ENCODE peak calls at places on chromosome 13, in ten cellular contexts. U, M, D, Q, S, I, O, Y, A and K are unnamed samples.

GRCh38 chr13:59834801-59835200 is 328.9 kb downstream of the DIAPH3 start:
- DNase-seq in U (peak; percentile 81), M (no peak), D (peak; percentile 16), Q (peak; percentile 17), S (peak; percentile 49), I (no peak), O (no peak), Y (no peak), A (no peak), K (peak; percentile 23)

GRCh38 chr13:46648166-46648607 is 95.2 kb downstream of the LRCH1 start:
- DNase-seq in U (peak; percentile 55), M (peak; percentile 26), D (peak; percentile 20), Q (no peak), S (peak; percentile 60), I (no peak), O (no peak), Y (no peak), A (no peak), K (peak; percentile 40)

GRCh38 chr13:92739306-92739818 is 487.2 kb upstream of the GPC6 start:
- DNase-seq in U (no peak), M (no peak), D (no peak), Q (no peak), S (peak; percentile 5), I (no peak), O (no peak), Y (no peak), A (no peak), K (peak; percentile 63)

GRCh38 chr13:44331912-44332840 is 41.4 kb upstream of the SERP2 start:
- DNase-seq in U (peak; percentile 77), M (peak; percentile 56), D (no peak), Q (peak; percentile 97), S (peak; percentile 84), I (no peak), O (peak; percentile 96), Y (peak; percentile 55), A (peak; percentile 87), K (peak; percentile 76)

GRCh38 chr13:59099182-59099950 is 1064.4 kb downstream of the DIAPH3 start:
- DNase-seq in U (no peak), M (no peak), D (no peak), Q (no peak), S (peak; percentile 69), I (no peak), O (no peak), Y (no peak), A (no peak), K (no peak)

GRCh38 chr13:48155850-48156249 is 60.9 kb upstream of the MED4 start:
- DNase-seq in U (peak; percentile 45), M (no peak), D (peak; percentile 100), Q (peak; percentile 69), S (peak; percentile 33), I (peak; percentile 51), O (no peak), Y (no peak), A (no peak), K (peak; percentile 3)

GRCh38 chr13:44872751-44873150 is 116.5 kb downstream of the NUFIP1 start:
- DNase-seq in U (no peak), M (no peak), D (no peak), Q (peak; percentile 22), S (no peak), I (no peak), O (no peak), Y (no peak), A (peak; percentile 28), K (no peak)

GRCh38 chr13:31919241-31919640 is 112.3 kb upstream of the FRY start:
- DNase-seq in U (no peak), M (no peak), D (no peak), Q (no peak), S (no peak), I (no peak), O (no peak), Y (no peak), A (no peak), K (no peak)

GRCh38 chr13:53460776-53461175 is 432.2 kb downstream of the OLFM4 start:
- DNase-seq in U (no peak), M (no peak), D (no peak), Q (no peak), S (no peak), I (no peak), O (no peak), Y (no peak), A (no peak), K (no peak)

GRCh38 chr13:61275740-61276139 is 139.9 kb downstream of the PCDH20 start:
- DNase-seq in U (no peak), M (no peak), D (no peak), Q (no peak), S (no peak), I (no peak), O (no peak), Y (no peak), A (no peak), K (no peak)

GRCh38 chr13:18948012-18948663 is 233.5 kb downstream of the TUBA3C start:
- DNase-seq in U (no peak), M (no peak), D (no peak), Q (no peak), S (no peak), I (no peak), O (no peak), Y (no peak), A (no peak), K (no peak)

GRCh38 chr13:45068036-45069001 is 52.0 kb upstream of the GTF2F2 start:
- DNase-seq in U (no peak), M (no peak), D (no peak), Q (no peak), S (no peak), I (peak; percentile 76), O (no peak), Y (no peak), A (peak; percentile 9), K (no peak)

GRCh38 chr13:57632276-57633140 is 964 bp downstream of the PCDH17 start:
- DNase-seq in U (no peak), M (peak; percentile 47), D (no peak), Q (peak; percentile 12), S (no peak), I (no peak), O (no peak), Y (peak; percentile 12), A (peak; percentile 56), K (no peak)

GRCh38 chr13:46575321-46575721 is 22.4 kb downstream of the LRCH1 start:
- DNase-seq in U (peak; percentile 25), M (peak; percentile 37), D (no peak), Q (peak; percentile 70), S (peak; percentile 89), I (no peak), O (no peak), Y (no peak), A (no peak), K (peak; percentile 64)

GRCh38 chr13:41458939-41459753 is 1.8 kb downstream of the RGCC start:
- DNase-seq in U (peak; percentile 78), M (peak; percentile 37), D (peak; percentile 65), Q (peak; percentile 70), S (peak; percentile 72), I (no peak), O (peak; percentile 20), Y (peak; percentile 37), A (no peak), K (peak; percentile 16)

DNA sequence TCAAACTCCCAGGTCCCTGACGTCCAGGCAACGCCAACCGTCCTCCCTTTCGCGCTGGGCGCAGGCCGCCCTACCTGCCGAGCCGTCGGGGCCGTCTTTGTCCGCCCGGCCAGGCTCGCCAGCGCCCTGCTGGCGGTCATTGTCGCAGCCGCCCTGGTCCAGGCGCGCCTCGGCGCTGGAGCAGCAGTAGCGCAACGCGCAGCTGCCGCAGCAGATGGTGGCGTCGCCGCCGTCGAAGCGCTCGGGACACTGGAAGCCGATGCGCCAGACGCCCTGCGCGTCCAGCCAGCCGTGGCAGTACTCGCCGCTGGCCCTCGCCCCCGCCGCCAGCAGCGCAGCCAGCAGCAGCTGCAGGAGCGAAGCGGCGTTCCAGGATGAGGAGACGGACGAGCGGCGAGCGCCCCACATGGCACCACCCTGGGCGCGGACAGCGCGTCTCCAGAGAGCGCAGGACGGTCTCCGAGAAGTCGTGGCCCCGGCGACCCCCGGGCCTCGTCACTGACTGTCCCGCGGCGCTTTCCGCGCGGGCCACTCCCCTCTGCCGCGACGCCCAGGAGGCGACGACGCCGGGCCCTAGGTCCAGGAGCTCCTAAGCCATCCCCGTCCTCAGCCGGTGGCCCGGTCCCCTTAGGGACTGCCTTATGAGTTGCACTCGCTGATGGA is 1.1 kb downstream of the SHISA2 start:
- DNase-seq in U (no peak), M (peak; percentile 45), D (no peak), Q (peak; percentile 34), S (no peak), I (no peak), O (no peak), Y (peak; percentile 42), A (no peak), K (no peak)
- TF ChIP-seq CTCF in U (no peak), M (no peak), D (no peak), Q (no peak), S (no peak), I (no peak), O (no peak), Y (no peak), A (no peak), K (no peak)

GRCh38 chr13:49629947-49630346 is 1.6 kb downstream of the ARL11 start:
- DNase-seq in U (no peak), M (no peak), D (peak; percentile 19), Q (no peak), S (peak; percentile 25), I (no peak), O (no peak), Y (no peak), A (no peak), K (no peak)
- H3K4me3 ChIP-seq in U (no peak overlapping the region), M (no peak overlapping the region), D (no peak overlapping the region), Q (no peak overlapping the region), S (no peak overlapping the region), I (no peak overlapping the region), O (no peak overlapping the region), Y (no peak overlapping the region), A (no peak overlapping the region), K (no peak overlapping the region)

DNA sequence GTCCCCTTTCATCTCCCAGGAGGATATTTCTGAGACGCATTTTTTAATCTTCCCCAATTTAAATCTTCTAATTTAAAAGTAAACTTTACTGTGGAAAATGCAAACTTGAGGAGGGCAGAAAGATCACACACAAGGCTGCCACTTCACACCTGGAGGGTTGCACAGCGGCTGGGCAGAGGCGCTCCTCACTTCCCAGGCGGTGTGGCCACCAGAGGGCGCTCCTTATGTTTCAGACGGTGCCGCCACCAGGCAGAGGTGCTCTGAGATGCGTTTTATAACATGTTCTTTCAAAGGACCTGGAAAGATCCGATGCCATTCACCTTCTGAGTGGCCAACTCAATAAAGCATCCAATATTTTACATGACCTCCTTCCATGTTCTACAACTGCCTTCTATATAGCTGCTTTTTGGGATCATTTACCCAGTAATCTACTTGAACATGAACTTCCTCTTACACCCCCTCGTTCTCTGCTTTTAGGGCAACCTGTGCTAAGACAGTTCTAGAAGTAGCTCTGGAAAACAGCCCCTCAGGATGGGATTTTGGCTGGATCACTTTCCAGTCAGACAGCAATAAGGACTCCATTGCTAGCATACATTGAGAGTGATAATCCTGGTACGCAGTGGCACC is 14.8 kb upstream of the MTUS2 start:
- DNase-seq in U (no peak), M (peak; percentile 26), D (no peak), Q (peak; percentile 25), S (no peak), I (no peak), O (no peak), Y (no peak), A (no peak), K (peak; percentile 24)
- TF ChIP-seq CTCF in U (peak; percentile 37), M (peak; percentile 46), D (peak; percentile 29), Q (peak; percentile 46), S (peak; percentile 15), I (peak; percentile 64), O (no peak), Y (no peak), A (peak; percentile 41), K (peak; percentile 25)

GRCh38 chr13:91493442-91493841 is 95.0 kb downstream of the GPC5 start:
- DNase-seq in U (no peak), M (no peak), D (no peak), Q (no peak), S (no peak), I (no peak), O (no peak), Y (no peak), A (no peak), K (no peak)

GRCh38 chr13:91491980-91492379 is 93.6 kb downstream of the GPC5 start:
- DNase-seq in U (no peak), M (no peak), D (no peak), Q (no peak), S (no peak), I (no peak), O (no peak), Y (no peak), A (no peak), K (no peak)
- H3K4me3 ChIP-seq in U (no peak overlapping the region), M (no peak overlapping the region), D (no peak overlapping the region), Q (no peak overlapping the region), S (no peak overlapping the region), I (no peak overlapping the region), O (no peak overlapping the region), Y (no peak overlapping the region), A (no peak overlapping the region), K (no peak overlapping the region)